ENCODE peak calls at places on chromosomes 4 and X, in four cellular contexts. A, V, S and L are unnamed samples. For H3K4me1 and H3K79me1, the result is how much of the 10 kb centered on the place peaks cover.

GRCh38 chr4:53962516-53963225 is 101.7 kb downstream of the CHIC2 start:
- DNase-seq in A (peak), V (no peak), S (no peak), L (no peak)

GRCh38 chr4:140944539-140944938 is 188.4 kb upstream of the TBC1D9 start:
- DNase-seq in A (no peak), V (no peak), S (no peak), L (no peak)

GRCh38 chr4:118277243-118277642 is 75.6 kb downstream of the PRSS12 start:
- DNase-seq in A (no peak), V (no peak), S (no peak), L (no peak)

GRCh38 chrX:54550821-54551220 is 20.8 kb downstream of the GNL3L start:
- DNase-seq in A (no peak), V (no peak), S (no peak), L (no peak)

GRCh38 chr4:126582737-126583136 is 1050.0 kb upstream of the INTU start:
- DNase-seq in A (no peak), V (peak), S (peak), L (no peak)

GRCh38 chr4:4575284-4576211 is 33.7 kb upstream of the STX18 start:
- DNase-seq in A (peak), V (peak), S (peak), L (peak)

GRCh38 chr4:18566970-18567799 is 545.6 kb upstream of the LCORL start:
- DNase-seq in A (no peak), V (no peak), S (no peak), L (peak)

GRCh38 chr4:168560835-168561210 is 64.0 kb downstream of the PALLD start:
- DNase-seq in A (no peak), V (no peak), S (no peak), L (no peak)

GRCh38 chr4:102869569-102870227 is 906 bp downstream of the CISD2 start:
- DNase-seq in A (no peak), V (no peak), S (no peak), L (no peak)

GRCh38 chr4:42331914-42332368 is 65.3 kb upstream of the SHISA3 start:
- DNase-seq in A (no peak), V (no peak), S (no peak), L (no peak)

GRCh38 chr4:143281507-143282169 is 55.0 kb upstream of the GAB1 start:
- DNase-seq in A (no peak), V (no peak), S (no peak), L (no peak)

GRCh38 chr4:20317424-20317985 is 65.8 kb downstream of the SLIT2 start:
- DNase-seq in A (no peak), V (no peak), S (no peak), L (no peak)

GRCh38 chr4:145740796-145741195 is 60.9 kb downstream of the C4orf51 start:
- DNase-seq in A (no peak), V (no peak), S (no peak), L (no peak)

GRCh38 chr4:109303141-109303499 is 662 bp upstream of the COL25A1 start:
- DNase-seq in A (no peak), V (no peak), S (no peak), L (peak)

GRCh38 chrX:21509912-21510311 is 135.7 kb downstream of the CNKSR2 start:
- DNase-seq in A (no peak), V (no peak), S (no peak), L (no peak)

GRCh38 chr4:1055721-1056590 is 44.5 kb downstream of the FGFRL1 start:
- DNase-seq in A (no peak), V (peak), S (no peak), L (no peak)

GRCh38 chrX:131746491-131746968 is 202.7 kb downstream of the OR13H1 start:
- DNase-seq in A (no peak), V (peak), S (no peak), L (peak)

GRCh38 chr4:128328106-128328505 is 40.5 kb upstream of the PGRMC2 start:
- DNase-seq in A (peak), V (no peak), S (no peak), L (no peak)

GRCh38 chr4:163476761-163477438 is 3.3 kb upstream of the TKTL2 start:
- DNase-seq in A (no peak), V (no peak), S (no peak), L (no peak)

GRCh38 chr4:102843273-102843672 is 15.9 kb upstream of the UBE2D3 start:
- DNase-seq in A (no peak), V (no peak), S (no peak), L (no peak)

GRCh38 chrX:150032742-150033141 is 94.5 kb upstream of the EOLA2 start:
- DNase-seq in A (peak), V (no peak), S (no peak), L (peak)

GRCh38 chr4:164997324-164997723 is 19.9 kb upstream of the TRIM61 start:
- DNase-seq in A (no peak), V (no peak), S (no peak), L (no peak)

GRCh38 chr4:101306764-101307615 is 40.3 kb downstream of the PPP3CA start:
- DNase-seq in A (no peak), V (no peak), S (no peak), L (no peak)

GRCh38 chr4:168812806-168813205 is 197.2 kb downstream of the CBR4 start:
- DNase-seq in A (no peak), V (no peak), S (no peak), L (peak)

GRCh38 chrX:100090931-100091330 is 319.1 kb downstream of the PCDH19 start:
- DNase-seq in A (no peak), V (no peak), S (no peak), L (no peak)

GRCh38 chrX:22652596-22652995 is 347.2 kb upstream of the DDX53 start:
- DNase-seq in A (peak), V (peak), S (peak), L (no peak)

GRCh38 chr4:154743683-154744340 is at the start of gene LRAT:
- DNase-seq in A (no peak), V (peak), S (peak), L (no peak)

GRCh38 chrX:15973941-15974340 is 119.3 kb upstream of the AP1S2 start:
- DNase-seq in A (no peak), V (no peak), S (no peak), L (no peak)

GRCh38 chr4:1347410-1347864 is 429 bp downstream of the UVSSA start:
- DNase-seq in A (peak), V (peak), S (peak), L (peak)

GRCh38 chrX:110286126-110286525 is 31.8 kb downstream of the AMMECR1 start:
- DNase-seq in A (no peak), V (no peak), S (no peak), L (peak)

GRCh38 chr4:63788271-63788670 is 621.0 kb downstream of the TECRL start:
- DNase-seq in A (no peak), V (no peak), S (no peak), L (no peak)

GRCh38 chr4:108160741-108161352 is 7.9 kb downstream of the LEF1 start:
- DNase-seq in A (no peak), V (no peak), S (no peak), L (no peak)

GRCh38 chr4:168609369-168609768 is 112.5 kb downstream of the PALLD start:
- DNase-seq in A (no peak), V (no peak), S (no peak), L (peak)

GRCh38 chr4:170589597-170590191 is 499.9 kb upstream of the AADAT start:
- DNase-seq in A (no peak), V (no peak), S (no peak), L (peak)

DNA sequence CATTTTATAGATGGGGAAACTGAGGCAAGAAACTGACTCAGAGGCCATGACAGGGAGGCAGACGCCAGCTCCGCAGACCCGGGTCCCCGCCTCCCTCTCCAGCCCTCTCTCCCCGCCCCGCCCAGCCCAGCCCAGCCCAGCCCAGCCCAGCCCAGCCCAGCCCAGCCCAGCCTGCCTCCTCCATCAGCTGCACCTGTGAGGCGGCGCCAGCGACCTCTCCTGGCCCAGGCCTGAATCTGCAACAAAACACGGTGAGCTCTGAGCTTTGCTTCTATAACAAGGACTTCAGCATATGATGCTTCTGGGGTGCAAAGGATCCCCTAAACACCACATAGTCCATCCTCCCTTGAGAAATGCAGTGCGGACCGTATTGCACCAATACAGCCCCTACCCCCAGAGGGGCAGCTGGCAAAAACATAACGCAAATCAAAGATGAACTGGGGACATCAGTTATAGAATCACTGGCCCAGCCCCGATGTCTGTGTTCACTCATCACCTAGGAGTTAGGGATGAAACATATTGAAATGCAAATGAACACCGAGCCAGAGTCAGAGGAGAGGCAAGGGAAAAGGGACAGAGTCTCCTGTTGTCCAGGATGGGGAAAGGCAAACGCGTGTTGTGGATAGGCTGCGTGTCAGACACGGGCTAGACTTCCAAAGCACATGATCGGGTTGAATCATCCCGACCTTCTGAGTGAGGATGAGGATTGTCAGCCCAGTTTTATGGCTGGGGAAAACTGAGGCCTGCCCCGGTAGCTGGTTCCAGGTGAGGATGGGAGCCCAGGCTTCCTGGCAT is 216.1 kb upstream of the PSAPL1 start:
- DNase-seq in A (peak), V (peak), S (peak), L (peak)
- H2BK120ac ChIP-seq in A (peak), V (no peak), S (no peak), L (no peak)

GRCh38 chr4:184030764-184031163 is 125.7 kb downstream of the STOX2 start:
- DNase-seq in A (no peak), V (no peak), S (no peak), L (no peak)
- H3K4me1 ChIP-seq in A (under half), V (under half), S (under half), L (under half)

GRCh38 chr4:71303850-71304249 is 35.0 kb upstream of the SLC4A4 start:
- DNase-seq in A (no peak), V (no peak), S (no peak), L (no peak)
- H3K79me1 ChIP-seq in A (under half), V (under half), S (under half), L (under half)

GRCh38 chrX:154541589-154541895 is 5.1 kb downstream of the G6PD start:
- DNase-seq in A (no peak), V (no peak), S (no peak), L (no peak)

GRCh38 chrX:154542723-154543424 is 3.8 kb downstream of the G6PD start:
- DNase-seq in A (no peak), V (no peak), S (no peak), L (peak)

GRCh38 chrX:154540897-154541535 is 5.6 kb downstream of the G6PD start:
- DNase-seq in A (no peak), V (no peak), S (no peak), L (no peak)

GRCh38 chrX:154544885-154545284 is 1.8 kb downstream of the G6PD start:
- DNase-seq in A (no peak), V (no peak), S (no peak), L (no peak)

GRCh38 chrX:154541896-154542722 is 4.5 kb downstream of the G6PD start:
- DNase-seq in A (no peak), V (no peak), S (no peak), L (no peak)
- H2BK120ac ChIP-seq in A (no peak), V (no peak), S (no peak), L (peak)

DNA sequence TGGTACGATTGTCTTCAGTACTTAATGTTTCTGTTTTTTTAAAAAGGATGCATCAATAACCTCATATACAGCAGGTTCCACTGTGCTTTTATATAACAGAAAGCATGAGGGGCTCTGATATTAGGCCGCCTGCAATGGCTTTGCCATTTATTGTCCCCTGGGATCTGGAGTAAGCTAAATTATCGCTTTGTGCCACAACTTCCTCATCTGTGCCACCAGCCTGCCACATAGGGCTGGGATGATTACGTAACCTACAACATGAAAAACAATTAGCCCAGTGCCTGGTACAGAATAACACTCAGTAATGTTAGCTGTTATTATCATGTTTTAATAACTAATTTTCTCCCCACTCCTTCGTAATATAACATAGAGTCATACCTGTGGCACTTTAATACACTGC is 65.5 kb upstream of the TRIM2 start:
- DNase-seq in A (no peak), V (no peak), S (no peak), L (no peak)
- H3K4me1 ChIP-seq in A (under half), V (under half), S (under half), L (under half)